ENCODE peak calls at places on chromosomes 7 and 10, in five cellular contexts. L, R, A, T and C are unnamed samples.

GRCh38 chr7:5282464-5283316 is at the start of gene SLC29A4:
- DNase-seq in L (peak), R (no peak), A (peak), T (no peak), C (peak)

GRCh38 chr7:73811760-73812168 is 19.0 kb upstream of the CLDN4 start:
- DNase-seq in L (peak), R (peak), A (peak), T (peak), C (peak)

GRCh38 chr10:3148994-3149393 is 23.6 kb downstream of the PITRM1 start:
- DNase-seq in L (no peak), R (no peak), A (no peak), T (no peak), C (no peak)

GRCh38 chr7:1986366-1987083 is 246.2 kb downstream of the MAD1L1 start:
- DNase-seq in L (no peak), R (no peak), A (peak), T (no peak), C (no peak)

GRCh38 chr7:2710901-2711551 is 23.0 kb downstream of the AMZ1 start:
- DNase-seq in L (no peak), R (no peak), A (no peak), T (no peak), C (no peak)

GRCh38 chr10:21336476-21337170 is 188.9 kb downstream of the SKIDA1 start:
- DNase-seq in L (peak), R (no peak), A (no peak), T (peak), C (no peak)

GRCh38 chr7:101728888-101729883 is 88.2 kb upstream of the CUX1 start:
- DNase-seq in L (no peak), R (no peak), A (no peak), T (peak), C (no peak)

GRCh38 chr10:77467422-77467963 is 170.1 kb downstream of the KCNMA1 start:
- DNase-seq in L (no peak), R (no peak), A (peak), T (no peak), C (no peak)

GRCh38 chr7:2720024-2720423 is 32.0 kb downstream of the AMZ1 start:
- DNase-seq in L (no peak), R (no peak), A (no peak), T (no peak), C (no peak)

GRCh38 chr10:74837750-74838149 is 11.3 kb downstream of the KAT6B start:
- DNase-seq in L (no peak), R (no peak), A (no peak), T (no peak), C (no peak)

GRCh38 chr7:157576415-157576814 is 239.6 kb downstream of the DNAJB6 start:
- DNase-seq in L (no peak), R (peak), A (no peak), T (no peak), C (no peak)

GRCh38 chr7:121530251-121531174 is 134.4 kb upstream of the FAM3C start:
- DNase-seq in L (no peak), R (peak), A (peak), T (peak), C (no peak)

GRCh38 chr10:14751576-14752330 is 22.9 kb downstream of the FAM107B start:
- DNase-seq in L (peak), R (no peak), A (peak), T (no peak), C (no peak)

GRCh38 chr10:132375795-132376297 is 21.2 kb upstream of the PWWP2B start:
- DNase-seq in L (no peak), R (no peak), A (no peak), T (no peak), C (no peak)

GRCh38 chr10:36048780-36049179 is 406.7 kb upstream of the FZD8 start:
- DNase-seq in L (no peak), R (no peak), A (no peak), T (no peak), C (no peak)

GRCh38 chr7:2060701-2061100 is 172.0 kb downstream of the MAD1L1 start:
- DNase-seq in L (no peak), R (no peak), A (no peak), T (peak), C (no peak)

GRCh38 chr7:131502810-131503545 is 53.5 kb downstream of the PODXL start:
- DNase-seq in L (peak), R (no peak), A (peak), T (peak), C (peak)

GRCh38 chr7:127824682-127825081 is 172.7 kb downstream of the SND1 start:
- DNase-seq in L (no peak), R (no peak), A (no peak), T (peak), C (no peak)

GRCh38 chr7:150389532-150389816 is 10.3 kb downstream of the ZNF775 start:
- DNase-seq in L (no peak), R (no peak), A (no peak), T (no peak), C (no peak)

GRCh38 chr7:116686033-116686432 is 14.0 kb downstream of the MET start:
- DNase-seq in L (no peak), R (no peak), A (no peak), T (no peak), C (no peak)

GRCh38 chr10:73920084-73920483 is 9.2 kb downstream of the PLAU start:
- DNase-seq in L (peak), R (no peak), A (peak), T (no peak), C (no peak)

GRCh38 chr7:88095-88926 is 104.1 kb upstream of the FAM20C start:
- DNase-seq in L (no peak), R (no peak), A (no peak), T (no peak), C (no peak)

GRCh38 chr10:88901206-88901605 is 21.2 kb downstream of the STAMBPL1 start:
- DNase-seq in L (no peak), R (no peak), A (no peak), T (no peak), C (no peak)

GRCh38 chr10:113333313-113333712 is 219.5 kb upstream of the HABP2 start:
- DNase-seq in L (no peak), R (no peak), A (no peak), T (no peak), C (no peak)

GRCh38 chr7:27560706-27561235 is 101.9 kb downstream of the HIBADH start:
- DNase-seq in L (no peak), R (no peak), A (no peak), T (peak), C (no peak)

GRCh38 chr10:96588601-96589419 is 2.0 kb upstream of the TM9SF3 start:
- DNase-seq in L (no peak), R (no peak), A (no peak), T (peak), C (no peak)

GRCh38 chr10:29857843-29858242 is 201.5 kb downstream of the JCAD start:
- DNase-seq in L (no peak), R (no peak), A (no peak), T (no peak), C (no peak)

GRCh38 chr10:49139866-49140195 is 6.0 kb upstream of the FAM170B start:
- DNase-seq in L (no peak), R (no peak), A (no peak), T (peak), C (no peak)

GRCh38 chr7:115052706-115053105 is 130.8 kb downstream of the MDFIC start:
- DNase-seq in L (no peak), R (no peak), A (no peak), T (no peak), C (no peak)

GRCh38 chr7:4851459-4852422 is 10.1 kb downstream of the PAPOLB start:
- DNase-seq in L (no peak), R (no peak), A (no peak), T (no peak), C (no peak)

GRCh38 chr10:29588640-29589421 is 45.9 kb downstream of the SVIL start:
- DNase-seq in L (no peak), R (no peak), A (no peak), T (peak), C (no peak)

GRCh38 chr10:130621231-130621775 is 485.1 kb downstream of the GLRX3 start:
- DNase-seq in L (no peak), R (no peak), A (no peak), T (no peak), C (no peak)

GRCh38 chr10:79092292-79092896 is 23.6 kb downstream of the ZMIZ1 start:
- DNase-seq in L (no peak), R (no peak), A (no peak), T (no peak), C (no peak)